ENCODE peak calls at places on chromosome 4, in eight cellular contexts. F is germinal center; P is immature natural killer cell; B is activated CD4-positive, alpha-beta T cell treated with anti-CD3 and anti-CD28 coated beads, Interleukin-2, amount 10 ng/mL, durations not matched to agents 7 days and 5 days; Y is stimulated activated CD8-positive, alpha-beta memory T cell treated with anti-CD3 and anti-CD28 coated beads, Interleukin-2, amount 100 ng/mL, for 1 hour; L is astrocyte of the hippocampus; E is T47D; S is stomach. I is an unnamed sample.

GRCh38 chr4:110211007-110211769 is 12.8 kb upstream of the ELOVL6 start:
- DNase-seq in F (peak; percentile 41), P (peak; percentile 50), L (peak; percentile 47), E (peak; percentile 12), Y (no peak), S (no peak), B (peak; percentile 45), I (no peak)

GRCh38 chr4:5165419-5166369 is 114.4 kb downstream of the STK32B start:
- DNase-seq in B (no peak), P (no peak), Y (no peak), F (no peak), E (no peak), S (no peak), L (peak; percentile 91), I (no peak)

GRCh38 chr4:156298230-156298629 is 344.6 kb upstream of the CTSO start:
- DNase-seq in P (no peak), L (peak; percentile 84), Y (no peak), B (no peak), E (no peak), F (no peak), S (no peak), I (no peak)

GRCh38 chr4:19213388-19213787 is 1038.3 kb upstream of the SLIT2 start:
- DNase-seq in E (no peak), S (no peak), Y (no peak), P (no peak), L (peak; percentile 60), F (no peak), B (no peak), I (no peak)

GRCh38 chr4:140138428-140138827 is 15.6 kb downstream of the MAML3 start:
- DNase-seq in S (no peak), L (peak; percentile 27), B (no peak), F (no peak), Y (no peak), P (no peak), E (no peak), I (no peak)

GRCh38 chr4:54543088-54543795 is 114.5 kb upstream of the KIT start:
- DNase-seq in Y (no peak), P (no peak), S (no peak), B (no peak), F (no peak), L (peak; percentile 83), E (no peak), I (no peak)

GRCh38 chr4:173527103-173527876 is 2.7 kb downstream of the HAND2 start:
- DNase-seq in E (no peak), S (no peak), B (no peak), P (no peak), Y (no peak), F (no peak), L (no peak), I (no peak)

GRCh38 chr4:118367872-118368271 is 15.1 kb upstream of the PRSS12 start:
- DNase-seq in E (no peak), Y (no peak), F (no peak), P (no peak), L (no peak), S (no peak), B (no peak), I (no peak)

GRCh38 chr4:83387922-83388676 is 53.5 kb upstream of the HPSE start:
- DNase-seq in Y (no peak), S (no peak), L (no peak), E (no peak), B (peak; percentile 68), F (no peak), P (no peak), I (no peak)

GRCh38 chr4:139902328-139903217 is 237.0 kb downstream of the MGST2 start:
- DNase-seq in F (no peak), Y (no peak), S (no peak), P (no peak), B (no peak), L (peak; percentile 35), E (no peak), I (no peak)

GRCh38 chr4:129144755-129145206 is 48.8 kb downstream of the C4orf33 start:
- DNase-seq in L (no peak), E (no peak), S (no peak), B (no peak), F (no peak), P (no peak), Y (no peak), I (no peak)

GRCh38 chr4:173547889-173548288 is 17.9 kb upstream of the HAND2 start:
- DNase-seq in B (no peak), P (no peak), L (no peak), F (no peak), S (no peak), E (no peak), Y (no peak), I (no peak)

GRCh38 chr4:76199664-76200211 is 13.9 kb downstream of the SCARB2 start:
- DNase-seq in F (peak; percentile 64), S (peak; percentile 43), E (no peak), Y (no peak), L (peak; percentile 28), P (peak; percentile 50), B (no peak), I (no peak)

GRCh38 chr4:10098770-10099139 is 17.8 kb downstream of the WDR1 start:
- DNase-seq in F (no peak), S (no peak), Y (no peak), P (no peak), B (no peak), L (peak; percentile 67), E (no peak), I (no peak)

GRCh38 chr4:56764775-56765174 is 56.7 kb downstream of the SPINK2 start:
- DNase-seq in S (no peak), P (no peak), Y (no peak), L (no peak), E (no peak), F (no peak), B (no peak), I (no peak)

GRCh38 chr4:148857234-148857972 is 415.2 kb upstream of the NR3C2 start:
- DNase-seq in E (no peak), Y (no peak), P (no peak), L (peak; percentile 19), F (no peak), S (no peak), B (no peak), I (no peak)

GRCh38 chr4:898869-899555 is 33.1 kb downstream of the GAK start:
- DNase-seq in L (peak; percentile 10), E (no peak), Y (no peak), B (no peak), P (no peak), S (no peak), F (no peak), I (no peak)

GRCh38 chr4:154642361-154642760 is 29.9 kb upstream of the FGG start:
- DNase-seq in E (no peak), P (no peak), Y (no peak), L (no peak), S (no peak), F (no peak), B (no peak), I (no peak)

GRCh38 chr4:87209696-87210095 is 10.7 kb downstream of the KLHL8 start:
- DNase-seq in B (peak; percentile 25), S (peak; percentile 42), Y (no peak), F (peak; percentile 17), E (no peak), P (peak; percentile 47), L (no peak), I (peak; percentile 71)

GRCh38 chr4:68271851-68272756 is 26.6 kb upstream of the TMPRSS11B start:
- DNase-seq in P (peak; percentile 49), E (no peak), B (no peak), Y (no peak), F (peak; percentile 17), S (no peak), L (peak; percentile 78), I (no peak)

GRCh38 chr4:55330241-55330640 is 15.8 kb upstream of the SRD5A3 start:
- DNase-seq in F (no peak), L (no peak), E (no peak), Y (no peak), P (no peak), B (no peak), S (no peak), I (no peak)

GRCh38 chr4:43456383-43456782 is 563.9 kb downstream of the GRXCR1 start:
- DNase-seq in L (peak; percentile 19), S (no peak), P (no peak), B (no peak), E (no peak), Y (no peak), F (no peak), I (no peak)

GRCh38 chr4:89245459-89245858 is 62.1 kb downstream of the GPRIN3 start:
- DNase-seq in L (no peak), E (no peak), B (no peak), P (no peak), Y (no peak), F (no peak), S (peak; percentile 43), I (no peak)

GRCh38 chr4:77671051-77671450 is 65.4 kb downstream of the CXCL13 start:
- DNase-seq in B (no peak), Y (no peak), S (no peak), E (no peak), P (no peak), F (no peak), L (no peak), I (no peak)